ENCODE peak calls at places on chromosomes 5 and 9, in five cellular contexts. One of them, this sample, is unnamed.
A peak's percentile ranks its signal among the peaks of the same experiment; 100 is the strongest.

GRCh38 chr9:100555471-100555870 is 22.4 kb upstream of the CAVIN4 start:
- DNase-seq in GM12878: no peak
- DNase-seq in H1: no peak
- DNase-seq in NT2/D1: no peak
- DNase-seq in HepG2: no peak
- DNase-seq in this sample: no peak

GRCh38 chr9:93952784-93953491 is 2.2 kb downstream of the BARX1 start:
- DNase-seq in GM12878: no peak
- DNase-seq in H1: peak; percentile 65
- DNase-seq in NT2/D1: no peak
- DNase-seq in HepG2: no peak
- DNase-seq in this sample: no peak

GRCh38 chr5:116572375-116573278 is 2.0 kb downstream of the SEMA6A start:
- DNase-seq in GM12878: no peak
- DNase-seq in H1: peak; percentile 64
- DNase-seq in NT2/D1: no peak
- DNase-seq in HepG2: no peak
- DNase-seq in this sample: peak; percentile 43

GRCh38 chr9:2709645-2710101 is 7.6 kb upstream of the KCNV2 start:
- DNase-seq in GM12878: no peak
- DNase-seq in H1: no peak
- DNase-seq in NT2/D1: no peak
- DNase-seq in HepG2: no peak
- DNase-seq in this sample: no peak

GRCh38 chr9:124012368-124013262 is 1.0 kb downstream of the LHX2 start:
- DNase-seq in GM12878: no peak
- DNase-seq in H1: peak; percentile 73
- DNase-seq in NT2/D1: no peak
- DNase-seq in HepG2: no peak
- DNase-seq in this sample: no peak

GRCh38 chr5:68227532-68228160 is 12.1 kb downstream of the PIK3R1 start:
- DNase-seq in GM12878: no peak
- DNase-seq in H1: no peak
- DNase-seq in NT2/D1: no peak
- DNase-seq in HepG2: no peak
- DNase-seq in this sample: no peak

GRCh38 chr5:10538789-10539684 is 24.8 kb upstream of the ANKRD33B start:
- DNase-seq in GM12878: no peak
- DNase-seq in H1: no peak
- DNase-seq in NT2/D1: no peak
- DNase-seq in HepG2: no peak
- DNase-seq in this sample: no peak

GRCh38 chr5:157322581-157322980 is 56.7 kb downstream of the CYFIP2 start:
- DNase-seq in GM12878: no peak
- DNase-seq in H1: no peak
- DNase-seq in NT2/D1: no peak
- DNase-seq in HepG2: no peak
- DNase-seq in this sample: no peak

GRCh38 chr5:21181726-21182125 is 1193.7 kb upstream of the CDH18 start:
- DNase-seq in GM12878: no peak
- DNase-seq in H1: no peak
- DNase-seq in NT2/D1: no peak
- DNase-seq in HepG2: no peak
- DNase-seq in this sample: no peak

GRCh38 chr5:1014346-1014745 is 5.7 kb downstream of the NKD2 start:
- DNase-seq in GM12878: no peak
- DNase-seq in H1: no peak
- DNase-seq in NT2/D1: no peak
- DNase-seq in HepG2: no peak
- DNase-seq in this sample: no peak

GRCh38 chr9:129776566-129776937 is 23.7 kb upstream of the PTGES start:
- DNase-seq in GM12878: no peak
- DNase-seq in H1: no peak
- DNase-seq in NT2/D1: no peak
- DNase-seq in HepG2: no peak
- DNase-seq in this sample: no peak

GRCh38 chr5:159616967-159617366 is 286.7 kb upstream of the IL12B start:
- DNase-seq in GM12878: no peak
- DNase-seq in H1: no peak
- DNase-seq in NT2/D1: no peak
- DNase-seq in HepG2: no peak
- DNase-seq in this sample: no peak

GRCh38 chr5:151115272-151115905 is 34.6 kb upstream of the TNIP1 start:
- DNase-seq in GM12878: no peak
- DNase-seq in H1: peak; percentile 90
- DNase-seq in NT2/D1: peak; percentile 13
- DNase-seq in HepG2: peak; percentile 32
- DNase-seq in this sample: peak; percentile 85

GRCh38 chr5:53884411-53884810 is 324.0 kb downstream of the NDUFS4 start:
- DNase-seq in GM12878: no peak
- DNase-seq in H1: no peak
- DNase-seq in NT2/D1: no peak
- DNase-seq in HepG2: no peak
- DNase-seq in this sample: no peak

GRCh38 chr5:57988808-57989207 is 471.1 kb downstream of the PLK2 start:
- DNase-seq in GM12878: no peak
- DNase-seq in H1: no peak
- DNase-seq in NT2/D1: no peak
- DNase-seq in HepG2: no peak
- DNase-seq in this sample: no peak

DNA sequence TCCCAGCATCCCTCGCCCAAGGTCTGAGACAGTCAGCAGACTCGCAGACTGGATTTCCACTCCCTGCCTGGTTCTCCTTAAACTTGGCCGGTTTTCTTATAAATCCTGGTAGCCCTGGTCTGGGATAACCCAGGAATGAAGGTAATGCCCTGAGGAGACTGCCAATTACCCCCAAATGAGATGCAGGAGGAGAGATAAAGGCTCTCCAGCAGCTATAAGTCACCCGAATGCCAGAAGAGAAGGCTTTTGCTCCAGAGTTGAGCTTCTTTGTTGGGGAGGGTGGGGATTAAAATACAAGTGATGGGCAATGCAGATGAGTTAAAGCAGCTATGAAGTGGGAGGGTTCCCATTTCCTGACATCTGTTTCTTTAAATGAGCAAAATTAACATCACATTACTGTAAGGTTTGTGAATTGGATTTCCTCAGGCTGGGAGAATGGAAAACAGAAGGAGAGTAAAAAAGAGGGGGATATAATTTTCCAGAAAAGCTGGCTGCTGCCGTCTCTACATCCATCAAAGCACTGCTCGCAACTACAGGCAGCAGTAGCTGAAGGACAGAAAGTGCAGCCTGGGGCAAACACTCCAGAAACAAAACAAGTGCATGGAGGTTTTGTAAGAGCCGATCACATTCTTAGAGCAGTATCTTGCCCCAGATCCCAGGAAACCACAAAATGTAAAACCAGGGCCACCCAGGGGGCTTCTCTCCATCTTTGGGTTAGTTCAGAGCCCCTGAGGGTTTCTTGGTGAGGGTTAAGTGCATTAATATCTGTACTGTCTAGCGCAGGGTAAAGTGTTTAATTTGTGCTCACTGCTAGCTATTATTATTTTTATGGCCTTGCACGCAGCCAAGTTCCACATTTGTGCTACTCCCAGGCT is 177.6 kb upstream of the PANK3 start:
- DNase-seq in GM12878: no peak
- DNase-seq in H1: no peak
- DNase-seq in NT2/D1: peak; percentile 13
- DNase-seq in HepG2: no peak
- DNase-seq in this sample: no peak
- TF ChIP-seq SUZ12 in GM12878: no peak
- TF ChIP-seq SUZ12 in H1: no peak
- TF ChIP-seq SUZ12 in NT2/D1: no peak
- TF ChIP-seq SUZ12 in HepG2: no peak
- TF ChIP-seq SUZ12 in this sample: no peak

GRCh38 chr9:32015795-32016194 is 368.6 kb upstream of the ACO1 start:
- DNase-seq in GM12878: no peak
- DNase-seq in H1: no peak
- DNase-seq in NT2/D1: no peak
- DNase-seq in HepG2: no peak
- DNase-seq in this sample: no peak
- TF ChIP-seq SUZ12 in GM12878: no peak
- TF ChIP-seq SUZ12 in H1: no peak
- TF ChIP-seq SUZ12 in NT2/D1: no peak
- TF ChIP-seq SUZ12 in HepG2: no peak
- TF ChIP-seq SUZ12 in this sample: no peak

GRCh38 chr5:167573274-167574127 is 717.9 kb upstream of the WWC1 start:
- DNase-seq in GM12878: no peak
- DNase-seq in H1: peak; percentile 60
- DNase-seq in NT2/D1: peak; percentile 83
- DNase-seq in HepG2: no peak
- DNase-seq in this sample: no peak
- TF ChIP-seq SUZ12 in GM12878: no peak
- TF ChIP-seq SUZ12 in H1: no peak
- TF ChIP-seq SUZ12 in NT2/D1: no peak
- TF ChIP-seq SUZ12 in HepG2: no peak
- TF ChIP-seq SUZ12 in this sample: no peak

GRCh38 chr5:148828461-148829247 is 2.2 kb downstream of the ADRB2 start:
- DNase-seq in GM12878: no peak
- DNase-seq in H1: no peak
- DNase-seq in NT2/D1: no peak
- DNase-seq in HepG2: no peak
- DNase-seq in this sample: no peak
- TF ChIP-seq SUZ12 in GM12878: no peak
- TF ChIP-seq SUZ12 in H1: no peak
- TF ChIP-seq SUZ12 in NT2/D1: no peak
- TF ChIP-seq SUZ12 in HepG2: no peak
- TF ChIP-seq SUZ12 in this sample: no peak

DNA sequence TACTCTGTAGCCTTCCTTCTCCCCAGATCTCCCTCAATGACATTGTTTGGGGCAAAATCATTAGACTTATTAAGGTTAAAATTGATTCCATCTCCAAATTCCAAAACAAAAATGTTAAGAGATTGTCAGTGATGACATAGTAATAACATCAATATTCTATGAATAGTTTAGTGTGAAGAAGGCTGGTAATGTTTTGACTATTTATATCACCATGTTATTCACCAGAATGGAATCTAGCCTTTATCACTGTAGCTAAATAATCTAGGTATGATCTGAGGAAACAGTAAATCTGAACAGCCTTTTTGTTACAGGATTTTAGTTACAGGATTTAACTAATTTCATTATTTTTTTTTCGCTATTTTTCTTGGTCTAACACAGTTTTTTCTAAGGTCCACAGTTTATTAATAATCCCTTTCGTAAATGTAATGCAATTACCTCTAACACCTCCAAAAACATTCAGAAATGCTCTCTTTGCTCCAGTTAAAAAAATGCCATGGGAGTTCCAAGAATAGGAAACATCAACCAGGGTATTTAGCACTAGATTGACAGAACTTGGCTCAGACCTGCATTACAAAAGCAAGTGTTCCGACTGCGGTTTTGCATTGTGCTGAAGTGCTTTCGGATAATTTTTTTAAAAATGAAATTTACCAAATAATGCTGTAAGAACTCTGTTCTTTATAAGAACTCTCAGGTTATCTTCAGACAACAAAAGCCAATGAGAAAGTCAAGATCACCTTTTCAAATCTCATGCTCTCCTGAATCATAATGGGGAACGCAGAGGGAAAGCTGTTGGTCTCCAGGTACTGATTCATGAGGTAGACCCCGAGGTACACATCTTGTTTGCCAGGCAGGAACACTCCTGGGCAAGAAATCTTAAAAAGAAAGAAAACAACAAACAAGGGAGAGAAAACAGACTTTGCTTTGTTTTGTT is 664 bp upstream of the PLPP6 start:
- DNase-seq in GM12878: no peak
- DNase-seq in H1: no peak
- DNase-seq in NT2/D1: no peak
- DNase-seq in HepG2: no peak
- DNase-seq in this sample: no peak
- TF ChIP-seq SUZ12 in GM12878: no peak
- TF ChIP-seq SUZ12 in H1: no peak
- TF ChIP-seq SUZ12 in NT2/D1: no peak
- TF ChIP-seq SUZ12 in HepG2: no peak
- TF ChIP-seq SUZ12 in this sample: no peak

GRCh38 chr5:138503487-138504270 is 38.4 kb downstream of the EGR1 start:
- DNase-seq in GM12878: peak; percentile 17
- DNase-seq in H1: no peak
- DNase-seq in NT2/D1: no peak
- DNase-seq in HepG2: peak; percentile 56
- DNase-seq in this sample: peak; percentile 69
- TF ChIP-seq SUZ12 in GM12878: no peak
- TF ChIP-seq SUZ12 in H1: no peak
- TF ChIP-seq SUZ12 in NT2/D1: no peak
- TF ChIP-seq SUZ12 in HepG2: no peak
- TF ChIP-seq SUZ12 in this sample: no peak

This sample was measured in HEK293T.